ENCODE peak calls at places on chromosomes 6 and 20, in eight cellular contexts. One of them, this sample, is unnamed.

GRCh38 chr6:160215232-160215631 is 43.4 kb downstream of the SLC22A2 start:
- DNase-seq in HepG2: no peak
- DNase-seq in pancreas: no peak
- DNase-seq in fibroblast of lung: no peak
- DNase-seq in A549: no peak
- DNase-seq in OCI-LY7: no peak
- DNase-seq in heart left ventricle: no peak
- DNase-seq in uterus: no peak
- DNase-seq in this sample: no peak

GRCh38 chr6:53986165-53986720 is 125.0 kb upstream of the MLIP start:
- DNase-seq in pancreas: no peak
- DNase-seq in HepG2: peak; percentile 46
- DNase-seq in fibroblast of lung: peak; percentile 80
- DNase-seq in uterus: no peak
- DNase-seq in A549: peak; percentile 39
- DNase-seq in heart left ventricle: no peak
- DNase-seq in OCI-LY7: peak; percentile 9
- DNase-seq in this sample: peak; percentile 53

GRCh38 chr20:51650685-51651134 is 108.2 kb upstream of the NFATC2 start:
- DNase-seq in pancreas: no peak
- DNase-seq in A549: no peak
- DNase-seq in fibroblast of lung: peak; percentile 60
- DNase-seq in OCI-LY7: peak; percentile 73
- DNase-seq in heart left ventricle: no peak
- DNase-seq in uterus: no peak
- DNase-seq in HepG2: no peak
- DNase-seq in this sample: no peak

GRCh38 chr6:81734081-81734480 is 18.4 kb downstream of the TENT5A start:
- DNase-seq in A549: no peak
- DNase-seq in OCI-LY7: no peak
- DNase-seq in fibroblast of lung: peak; percentile 32
- DNase-seq in heart left ventricle: no peak
- DNase-seq in HepG2: peak; percentile 49
- DNase-seq in pancreas: no peak
- DNase-seq in uterus: no peak
- DNase-seq in this sample: no peak

GRCh38 chr20:36396847-36397246 is 90.7 kb downstream of the DLGAP4 start:
- DNase-seq in uterus: no peak
- DNase-seq in heart left ventricle: no peak
- DNase-seq in A549: no peak
- DNase-seq in pancreas: no peak
- DNase-seq in HepG2: no peak
- DNase-seq in fibroblast of lung: no peak
- DNase-seq in OCI-LY7: no peak
- DNase-seq in this sample: no peak

GRCh38 chr20:48831702-48832422 is 4.1 kb upstream of the PREX1 start:
- DNase-seq in OCI-LY7: no peak
- DNase-seq in A549: peak; percentile 76
- DNase-seq in fibroblast of lung: peak; percentile 75
- DNase-seq in pancreas: no peak
- DNase-seq in heart left ventricle: peak; percentile 79
- DNase-seq in HepG2: no peak
- DNase-seq in uterus: peak; percentile 29
- DNase-seq in this sample: peak; percentile 22

GRCh38 chr6:114108119-114109002 is 137.4 kb upstream of the HDAC2 start:
- DNase-seq in pancreas: peak; percentile 55
- DNase-seq in uterus: peak; percentile 16
- DNase-seq in fibroblast of lung: peak; percentile 75
- DNase-seq in heart left ventricle: peak; percentile 54
- DNase-seq in A549: peak; percentile 38
- DNase-seq in HepG2: peak; percentile 63
- DNase-seq in OCI-LY7: peak; percentile 41
- DNase-seq in this sample: peak; percentile 56

GRCh38 chr6:156471000-156471399 is 306.2 kb upstream of the ARID1B start:
- DNase-seq in fibroblast of lung: no peak
- DNase-seq in OCI-LY7: no peak
- DNase-seq in uterus: no peak
- DNase-seq in HepG2: no peak
- DNase-seq in pancreas: no peak
- DNase-seq in heart left ventricle: no peak
- DNase-seq in A549: no peak
- DNase-seq in this sample: no peak

GRCh38 chr20:52056203-52057062 is 135.1 kb downstream of the ZFP64 start:
- DNase-seq in A549: peak; percentile 46
- DNase-seq in HepG2: no peak
- DNase-seq in OCI-LY7: no peak
- DNase-seq in pancreas: no peak
- DNase-seq in uterus: no peak
- DNase-seq in heart left ventricle: no peak
- DNase-seq in fibroblast of lung: peak; percentile 71
- DNase-seq in this sample: no peak

GRCh38 chr6:112155900-112156299 is 68.5 kb downstream of the FAM229B start:
- DNase-seq in A549: no peak
- DNase-seq in pancreas: no peak
- DNase-seq in HepG2: no peak
- DNase-seq in heart left ventricle: no peak
- DNase-seq in uterus: no peak
- DNase-seq in OCI-LY7: no peak
- DNase-seq in fibroblast of lung: peak; percentile 9
- DNase-seq in this sample: no peak

GRCh38 chr6:48747040-48747439 is 636.0 kb upstream of the PTCHD4 start:
- DNase-seq in heart left ventricle: no peak
- DNase-seq in OCI-LY7: no peak
- DNase-seq in uterus: no peak
- DNase-seq in fibroblast of lung: peak; percentile 81
- DNase-seq in A549: no peak
- DNase-seq in HepG2: no peak
- DNase-seq in pancreas: no peak
- DNase-seq in this sample: no peak

GRCh38 chr6:88865275-88865674 is 98.1 kb downstream of the RNGTT start:
- DNase-seq in uterus: no peak
- DNase-seq in A549: no peak
- DNase-seq in fibroblast of lung: no peak
- DNase-seq in HepG2: no peak
- DNase-seq in OCI-LY7: no peak
- DNase-seq in pancreas: no peak
- DNase-seq in heart left ventricle: no peak
- DNase-seq in this sample: no peak

GRCh38 chr6:40889137-40889832 is 149.7 kb downstream of the UNC5CL start:
- DNase-seq in HepG2: no peak
- DNase-seq in fibroblast of lung: no peak
- DNase-seq in A549: no peak
- DNase-seq in pancreas: no peak
- DNase-seq in heart left ventricle: no peak
- DNase-seq in uterus: no peak
- DNase-seq in OCI-LY7: no peak
- DNase-seq in this sample: no peak

GRCh38 chr20:57617079-57617795 is 3.0 kb downstream of the ZBP1 start:
- DNase-seq in HepG2: no peak
- DNase-seq in OCI-LY7: no peak
- DNase-seq in heart left ventricle: no peak
- DNase-seq in A549: no peak
- DNase-seq in pancreas: no peak
- DNase-seq in fibroblast of lung: no peak
- DNase-seq in uterus: no peak
- DNase-seq in this sample: no peak

GRCh38 chr6:110656492-110656891 is 158.8 kb downstream of the CDK19 start:
- DNase-seq in pancreas: no peak
- DNase-seq in fibroblast of lung: no peak
- DNase-seq in heart left ventricle: no peak
- DNase-seq in A549: no peak
- DNase-seq in uterus: no peak
- DNase-seq in HepG2: peak; percentile 60
- DNase-seq in OCI-LY7: no peak
- DNase-seq in this sample: no peak

GRCh38 chr6:12911387-12911960 is 194.9 kb downstream of the PHACTR1 start:
- DNase-seq in fibroblast of lung: peak; percentile 14
- DNase-seq in OCI-LY7: peak; percentile 28
- DNase-seq in heart left ventricle: no peak
- DNase-seq in pancreas: no peak
- DNase-seq in uterus: no peak
- DNase-seq in A549: peak; percentile 19
- DNase-seq in HepG2: peak; percentile 18
- DNase-seq in this sample: no peak

GRCh38 chr6:112252571-112253504 is 1.5 kb downstream of the LAMA4 start:
- DNase-seq in pancreas: no peak
- DNase-seq in uterus: peak; percentile 42
- DNase-seq in A549: no peak
- DNase-seq in OCI-LY7: no peak
- DNase-seq in heart left ventricle: no peak
- DNase-seq in fibroblast of lung: peak; percentile 79
- DNase-seq in HepG2: no peak
- DNase-seq in this sample: no peak

GRCh38 chr6:90369024-90369519 is 72.4 kb upstream of the BACH2 start:
- DNase-seq in pancreas: no peak
- DNase-seq in A549: peak; percentile 96
- DNase-seq in OCI-LY7: no peak
- DNase-seq in uterus: peak; percentile 81
- DNase-seq in HepG2: peak; percentile 20
- DNase-seq in fibroblast of lung: peak; percentile 100
- DNase-seq in heart left ventricle: peak; percentile 71
- DNase-seq in this sample: peak; percentile 33

GRCh38 chr20:40687384-40688128 is 1.5 kb downstream of the MAFB start:
- DNase-seq in HepG2: no peak
- DNase-seq in fibroblast of lung: peak; percentile 34
- DNase-seq in OCI-LY7: no peak
- DNase-seq in pancreas: peak; percentile 74
- DNase-seq in A549: no peak
- DNase-seq in heart left ventricle: peak; percentile 58
- DNase-seq in uterus: peak; percentile 26
- DNase-seq in this sample: no peak

GRCh38 chr6:160069050-160069454 is 52.6 kb upstream of the SLC22A1 start:
- DNase-seq in fibroblast of lung: no peak
- DNase-seq in HepG2: no peak
- DNase-seq in uterus: no peak
- DNase-seq in A549: no peak
- DNase-seq in OCI-LY7: peak; percentile 82
- DNase-seq in pancreas: no peak
- DNase-seq in heart left ventricle: no peak
- DNase-seq in this sample: peak; percentile 44

GRCh38 chr6:40640591-40641293 is 53.6 kb upstream of the LRFN2 start:
- DNase-seq in HepG2: no peak
- DNase-seq in OCI-LY7: no peak
- DNase-seq in pancreas: no peak
- DNase-seq in A549: no peak
- DNase-seq in uterus: no peak
- DNase-seq in fibroblast of lung: no peak
- DNase-seq in heart left ventricle: no peak
- DNase-seq in this sample: no peak

GRCh38 chr20:35508493-35509218 is 20.8 kb downstream of the C20orf173 start:
- DNase-seq in pancreas: no peak
- DNase-seq in HepG2: no peak
- DNase-seq in OCI-LY7: no peak
- DNase-seq in uterus: no peak
- DNase-seq in fibroblast of lung: no peak
- DNase-seq in heart left ventricle: no peak
- DNase-seq in A549: no peak
- DNase-seq in this sample: peak; percentile 26

GRCh38 chr6:50007821-50008220 is 14.0 kb downstream of the DEFB110 start:
- DNase-seq in pancreas: no peak
- DNase-seq in A549: no peak
- DNase-seq in uterus: no peak
- DNase-seq in HepG2: no peak
- DNase-seq in heart left ventricle: no peak
- DNase-seq in OCI-LY7: no peak
- DNase-seq in fibroblast of lung: peak; percentile 71
- DNase-seq in this sample: no peak

DNA sequence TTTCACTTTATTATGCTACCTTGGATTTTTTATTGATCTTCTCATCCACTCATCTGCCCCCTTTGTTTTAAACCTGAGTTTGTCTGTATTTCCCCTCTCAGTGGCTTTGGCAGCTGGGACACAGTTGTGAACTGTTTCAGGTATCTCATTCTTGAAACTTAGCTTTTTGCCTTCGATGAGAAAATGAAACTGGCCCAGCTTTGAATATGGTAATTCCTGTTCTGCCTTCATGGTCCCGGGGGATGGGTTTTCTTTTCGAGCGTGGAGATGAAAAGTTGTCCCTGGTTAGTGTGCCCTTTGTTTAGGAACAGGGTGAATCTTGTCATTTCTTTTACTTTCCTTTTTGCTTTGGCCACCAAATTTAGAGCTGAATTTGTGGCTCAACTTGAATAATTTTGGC is 25.6 kb downstream of the DHX35 start:
- DNase-seq in pancreas: no peak
- DNase-seq in HepG2: no peak
- DNase-seq in fibroblast of lung: no peak
- DNase-seq in uterus: no peak
- DNase-seq in heart left ventricle: no peak
- DNase-seq in A549: no peak
- DNase-seq in OCI-LY7: peak; percentile 20
- DNase-seq in this sample: no peak
- H3K4me3 ChIP-seq in pancreas: no peak overlapping the region
- H3K4me3 ChIP-seq in HepG2: no peak overlapping the region
- H3K4me3 ChIP-seq in fibroblast of lung: no peak overlapping the region
- H3K4me3 ChIP-seq in uterus: no peak overlapping the region
- H3K4me3 ChIP-seq in heart left ventricle: no peak overlapping the region
- H3K4me3 ChIP-seq in A549: no peak overlapping the region
- H3K4me3 ChIP-seq in OCI-LY7: no peak overlapping the region
- H3K4me3 ChIP-seq in this sample: no peak overlapping the region

GRCh38 chr6:65570340-65570739 is 136.7 kb downstream of the EYS start:
- DNase-seq in fibroblast of lung: no peak
- DNase-seq in OCI-LY7: no peak
- DNase-seq in uterus: no peak
- DNase-seq in A549: no peak
- DNase-seq in heart left ventricle: no peak
- DNase-seq in HepG2: no peak
- DNase-seq in pancreas: no peak
- DNase-seq in this sample: no peak
- H3K9me3 ChIP-seq in fibroblast of lung: no peaks in the 10 kb centered on the region
- H3K9me3 ChIP-seq in OCI-LY7: no peaks in the 10 kb centered on the region
- H3K9me3 ChIP-seq in uterus: no peaks in the 10 kb centered on the region
- H3K9me3 ChIP-seq in A549: no peaks in the 10 kb centered on the region
- H3K9me3 ChIP-seq in heart left ventricle: no peaks in the 10 kb centered on the region
- H3K9me3 ChIP-seq in HepG2: no peaks in the 10 kb centered on the region
- H3K9me3 ChIP-seq in pancreas: no peaks in the 10 kb centered on the region
- H3K9me3 ChIP-seq in this sample: no peaks in the 10 kb centered on the region

GRCh38 chr20:43916875-43917371 is 2.3 kb downstream of the TOX2 start:
- DNase-seq in A549: no peak
- DNase-seq in HepG2: no peak
- DNase-seq in fibroblast of lung: peak; percentile 50
- DNase-seq in OCI-LY7: no peak
- DNase-seq in uterus: no peak
- DNase-seq in pancreas: no peak
- DNase-seq in heart left ventricle: no peak
- DNase-seq in this sample: no peak
- H3K4me3 ChIP-seq in A549: no peak overlapping the region
- H3K4me3 ChIP-seq in HepG2: no peak overlapping the region
- H3K4me3 ChIP-seq in fibroblast of lung: peak overlapping the region; percentile 73
- H3K4me3 ChIP-seq in OCI-LY7: no peak overlapping the region
- H3K4me3 ChIP-seq in uterus: no peak overlapping the region
- H3K4me3 ChIP-seq in pancreas: no peak overlapping the region
- H3K4me3 ChIP-seq in heart left ventricle: no peak overlapping the region
- H3K4me3 ChIP-seq in this sample: peak overlapping the region; percentile 33

DNA sequence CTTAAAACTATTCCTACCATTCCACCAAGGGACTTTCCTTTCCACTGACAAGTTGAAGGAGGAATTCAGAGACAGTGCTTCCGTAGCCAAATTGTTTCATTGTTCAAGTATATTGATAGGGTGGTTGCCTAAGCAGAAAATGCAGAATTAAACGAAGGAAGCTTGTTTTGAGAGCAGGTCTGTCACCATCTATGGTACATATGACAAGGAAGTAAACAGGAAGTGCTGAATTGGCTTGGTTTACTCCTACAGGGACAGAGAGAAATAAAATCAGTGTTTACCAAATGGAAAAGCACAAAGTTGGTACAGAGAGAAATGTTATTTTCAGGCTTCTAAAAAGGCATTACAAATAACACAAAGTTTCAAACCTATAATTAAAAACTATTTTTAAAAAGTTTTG is 421.8 kb downstream of the CDC5L start:
- DNase-seq in fibroblast of lung: no peak
- DNase-seq in HepG2: no peak
- DNase-seq in uterus: no peak
- DNase-seq in heart left ventricle: no peak
- DNase-seq in pancreas: no peak
- DNase-seq in OCI-LY7: no peak
- DNase-seq in A549: no peak
- DNase-seq in this sample: no peak
- H3K9me3 ChIP-seq in fibroblast of lung: no peaks in the 10 kb centered on the region
- H3K9me3 ChIP-seq in HepG2: no peaks in the 10 kb centered on the region
- H3K9me3 ChIP-seq in uterus: no peaks in the 10 kb centered on the region
- H3K9me3 ChIP-seq in heart left ventricle: no peaks in the 10 kb centered on the region
- H3K9me3 ChIP-seq in pancreas: no peaks in the 10 kb centered on the region
- H3K9me3 ChIP-seq in OCI-LY7: no peaks in the 10 kb centered on the region
- H3K9me3 ChIP-seq in A549: no peaks in the 10 kb centered on the region
- H3K9me3 ChIP-seq in this sample: no peaks in the 10 kb centered on the region

This sample was measured in transverse colon.